ENCODE peak calls at places on chromosomes 2 and 18, in six cellular contexts. M is fibroblast of the aortic adventitia; B is CD4-positive, alpha-beta T cell; W is adrenal gland; Q is fibroblast of mammary gland; I is endothelial cell of umbilical vein. R is an unnamed sample.
A peak's percentile ranks its signal among the peaks of the same experiment; 100 is the strongest.

GRCh38 chr18:69968073-69968472 is 20.4 kb upstream of the CD226 start:
- DNase-seq in M (no peak), B (peak; percentile 40), W (no peak), Q (no peak), I (no peak), R (no peak)

GRCh38 chr2:28621172-28622100 is 125.6 kb downstream of the PLB1 start:
- DNase-seq in M (peak; percentile 91), B (peak; percentile 55), W (peak; percentile 70), Q (peak; percentile 97), I (peak; percentile 99), R (no peak)

GRCh38 chr2:126748188-126748760 is 92.3 kb downstream of the GYPC start:
- DNase-seq in M (no peak), B (no peak), W (no peak), Q (no peak), I (no peak), R (peak; percentile 58)

GRCh38 chr2:222982010-222982908 is 69.7 kb upstream of the KCNE4 start:
- DNase-seq in M (peak; percentile 92), B (no peak), W (peak; percentile 62), Q (peak; percentile 88), I (peak; percentile 54), R (no peak)

GRCh38 chr2:98727369-98727749 is 3.6 kb downstream of the MGAT4A start:
- DNase-seq in M (no peak), B (no peak), W (no peak), Q (no peak), I (peak; percentile 87), R (no peak)

GRCh38 chr2:20443276-20443920 is 3.5 kb upstream of the RHOB start:
- DNase-seq in M (peak; percentile 80), B (no peak), W (peak; percentile 58), Q (peak; percentile 73), I (peak; percentile 86), R (no peak)

GRCh38 chr2:59339121-59339836 is 1098.2 kb upstream of the FANCL start:
- DNase-seq in M (no peak), B (no peak), W (no peak), Q (no peak), I (no peak), R (no peak)

GRCh38 chr2:202418511-202418910 is 42.4 kb downstream of the BMPR2 start:
- DNase-seq in M (no peak), B (no peak), W (no peak), Q (no peak), I (peak; percentile 58), R (no peak)

GRCh38 chr2:34025196-34025595 is 426.1 kb upstream of the FAM98A start:
- DNase-seq in M (no peak), B (no peak), W (no peak), Q (no peak), I (no peak), R (no peak)

GRCh38 chr2:239308696-239309397 is 92.0 kb downstream of the HDAC4 start:
- DNase-seq in M (peak; percentile 84), B (no peak), W (peak; percentile 45), Q (peak; percentile 80), I (no peak), R (peak; percentile 60)

GRCh38 chr2:224611938-224612337 is 26.8 kb upstream of the CUL3 start:
- DNase-seq in M (no peak), B (no peak), W (no peak), Q (no peak), I (no peak), R (no peak)

GRCh38 chr18:45619062-45619825 is 4.0 kb downstream of the SLC14A2 start:
- DNase-seq in M (peak; percentile 70), B (no peak), W (no peak), Q (peak; percentile 38), I (no peak), R (no peak)

GRCh38 chr18:74947417-74947816 is 261.5 kb downstream of the PTGR3 start:
- DNase-seq in M (no peak), B (no peak), W (no peak), Q (no peak), I (no peak), R (no peak)

GRCh38 chr2:181683518-181684453 is 3.5 kb upstream of the NEUROD1 start:
- DNase-seq in M (peak; percentile 4), B (no peak), W (no peak), Q (peak; percentile 8), I (no peak), R (peak; percentile 69)

GRCh38 chr2:237766334-237766733 is 32.2 kb upstream of the RBM44 start:
- DNase-seq in M (no peak), B (no peak), W (no peak), Q (peak; percentile 28), I (no peak), R (no peak)

GRCh38 chr18:62324917-62325805 is at the start of gene TNFRSF11A:
- DNase-seq in M (no peak), B (peak; percentile 50), W (peak; percentile 41), Q (peak; percentile 8), I (peak; percentile 30), R (no peak)

GRCh38 chr2:20185176-20186022 is 39.5 kb downstream of the SDC1 start:
- DNase-seq in M (no peak), B (no peak), W (no peak), Q (no peak), I (peak; percentile 16), R (no peak)

GRCh38 chr2:124286089-124286783 is 261.1 kb downstream of the CNTNAP5 start:
- DNase-seq in M (peak; percentile 23), B (no peak), W (no peak), Q (peak; percentile 59), I (no peak), R (no peak)

GRCh38 chr2:16654775-16655456 is 10.7 kb downstream of the CYRIA start:
- DNase-seq in M (no peak), B (no peak), W (no peak), Q (no peak), I (no peak), R (no peak)

GRCh38 chr2:129934044-129934822 is 45.2 kb upstream of the RAB6C start:
- DNase-seq in M (no peak), B (no peak), W (no peak), Q (no peak), I (no peak), R (peak; percentile 64)

GRCh38 chr2:69138247-69138754 is 125.3 kb downstream of the ANTXR1 start:
- DNase-seq in M (peak; percentile 84), B (no peak), W (no peak), Q (peak; percentile 87), I (peak; percentile 35), R (no peak)

GRCh38 chr2:239365782-239366435 is 34.9 kb downstream of the HDAC4 start:
- DNase-seq in M (no peak), B (no peak), W (no peak), Q (no peak), I (no peak), R (peak; percentile 55)

GRCh38 chr2:191688934-191689695 is 11.2 kb downstream of the NABP1 start:
- DNase-seq in M (peak; percentile 94), B (no peak), W (no peak), Q (peak; percentile 78), I (peak; percentile 71), R (no peak)

GRCh38 chr18:27854631-27855030 is 322.3 kb downstream of the CDH2 start:
- DNase-seq in M (no peak), B (no peak), W (no peak), Q (no peak), I (no peak), R (no peak)
- TF ChIP-seq CTCF in M (no peak), B (no peak), W (no peak), Q (no peak), I (no peak), R (no peak)

GRCh38 chr2:169363027-169363569 is 764 bp upstream of the LRP2 start:
- DNase-seq in M (peak; percentile 9), B (no peak), W (no peak), Q (peak; percentile 2), I (peak; percentile 21), R (no peak)

GRCh38 chr2:169362346-169363026 is at the start of gene LRP2:
- DNase-seq in M (no peak), B (no peak), W (no peak), Q (no peak), I (peak; percentile 8), R (peak; percentile 70)

GRCh38 chr2:169363570-169364150 is 1.3 kb upstream of the LRP2 start:
- DNase-seq in M (peak; percentile 2), B (no peak), W (no peak), Q (peak; percentile 7), I (peak; percentile 6), R (peak; percentile 70)

GRCh38 chr2:169360984-169361705 is 1.2 kb downstream of the LRP2 start:
- DNase-seq in M (no peak), B (no peak), W (no peak), Q (no peak), I (no peak), R (no peak)

GRCh38 chr2:169361706-169362345 is 508 bp downstream of the LRP2 start:
- DNase-seq in M (peak; percentile 3), B (no peak), W (no peak), Q (no peak), I (peak; percentile 18), R (peak; percentile 68)
- TF ChIP-seq CTCF in M (no peak), B (no peak), W (no peak), Q (no peak), I (no peak), R (no peak)

DNA sequence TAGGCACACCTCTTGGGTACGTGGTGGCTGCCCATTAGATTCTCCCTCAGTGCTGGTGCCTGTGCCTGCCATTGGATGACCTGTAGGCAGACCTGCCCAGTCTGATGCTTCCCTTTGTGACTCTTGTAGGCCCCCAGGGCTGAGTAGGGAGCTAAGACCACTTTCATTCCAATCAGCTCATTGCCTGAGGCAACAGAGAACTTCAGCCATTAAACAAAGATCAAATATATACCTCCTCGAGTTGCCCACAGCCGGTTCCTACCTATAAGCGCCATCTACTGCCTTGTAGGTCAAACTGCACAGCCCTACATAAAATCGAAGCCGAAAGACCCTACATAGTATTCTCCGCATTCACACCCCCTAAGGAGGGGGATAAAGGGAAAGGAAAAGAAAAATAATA is 184.6 kb downstream of the ETAA1 start:
- DNase-seq in M (no peak), B (no peak), W (no peak), Q (no peak), I (no peak), R (no peak)
- TF ChIP-seq CTCF in M (peak; percentile 13), B (no peak), W (peak; percentile 3), Q (peak; percentile 40), I (peak; percentile 29), R (no peak)

GRCh38 chr2:241350530-241350877 is 5.6 kb upstream of the FARP2 start:
- DNase-seq in M (no peak), B (no peak), W (no peak), Q (no peak), I (no peak), R (no peak)

GRCh38 chr2:241351640-241352031 is 4.4 kb upstream of the FARP2 start:
- DNase-seq in M (no peak), B (no peak), W (no peak), Q (no peak), I (no peak), R (no peak)

GRCh38 chr2:241350878-241351639 is 5.0 kb upstream of the FARP2 start:
- DNase-seq in M (no peak), B (no peak), W (no peak), Q (no peak), I (no peak), R (no peak)

GRCh38 chr2:241349941-241350340 is 6.1 kb upstream of the FARP2 start:
- DNase-seq in M (no peak), B (no peak), W (no peak), Q (no peak), I (no peak), R (no peak)

DNA sequence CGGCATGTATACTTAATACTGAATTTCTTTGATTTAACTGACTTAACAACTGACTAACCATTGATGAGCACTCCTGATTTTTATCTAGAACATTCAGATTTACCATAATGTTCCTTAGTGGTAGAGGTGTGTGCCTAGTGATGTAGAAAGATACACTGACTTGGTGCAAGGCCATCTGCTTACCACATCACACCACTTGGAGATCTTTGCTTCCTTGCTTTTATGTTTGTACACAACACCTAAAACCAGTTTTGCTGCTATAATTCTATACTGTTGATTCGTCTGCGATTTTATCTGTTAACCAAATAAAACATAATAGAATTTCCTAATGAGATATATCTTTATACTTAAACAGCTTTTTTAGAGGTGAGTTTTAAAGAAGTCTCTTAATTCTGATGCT is 3.9 kb upstream of the FARP2 start:
- DNase-seq in M (no peak), B (no peak), W (no peak), Q (no peak), I (no peak), R (no peak)
- TF ChIP-seq CTCF in M (no peak), B (no peak), W (no peak), Q (no peak), I (no peak), R (no peak)

R was measured in type B pancreatic cell.